ENCODE peak calls at places on chromosomes 4 and X, in eight cellular contexts. One of them, this sample, is unnamed.

GRCh38 chr4:184583738-184584502 is 65.3 kb downstream of the CASP3 start:
- DNase-seq in GM23248: no peak
- DNase-seq in GM23338: no peak
- DNase-seq in mammary epithelial cell: no peak
- DNase-seq in PC-3: no peak
- DNase-seq in K562: no peak
- DNase-seq in SK-N-MC: no peak
- DNase-seq in neural progenitor cell: no peak
- DNase-seq in this sample: no peak

GRCh38 chrX:13109811-13110210 is 65.4 kb upstream of the FAM9C start:
- DNase-seq in GM23338: no peak
- DNase-seq in GM23248: peak
- DNase-seq in neural progenitor cell: no peak
- DNase-seq in mammary epithelial cell: peak
- DNase-seq in K562: no peak
- DNase-seq in SK-N-MC: no peak
- DNase-seq in PC-3: no peak
- DNase-seq in this sample: peak

GRCh38 chr4:8192748-8193738 is 6.0 kb upstream of the SH3TC1 start:
- DNase-seq in SK-N-MC: no peak
- DNase-seq in GM23338: no peak
- DNase-seq in PC-3: peak
- DNase-seq in K562: no peak
- DNase-seq in mammary epithelial cell: no peak
- DNase-seq in neural progenitor cell: no peak
- DNase-seq in GM23248: peak
- DNase-seq in this sample: peak

GRCh38 chr4:111174331-111174730 is 551.5 kb upstream of the PITX2 start:
- DNase-seq in SK-N-MC: no peak
- DNase-seq in PC-3: peak
- DNase-seq in neural progenitor cell: no peak
- DNase-seq in K562: no peak
- DNase-seq in GM23338: no peak
- DNase-seq in GM23248: peak
- DNase-seq in mammary epithelial cell: no peak
- DNase-seq in this sample: no peak

GRCh38 chrX:72071213-72071612 is 60.5 kb downstream of the RTL5 start:
- DNase-seq in GM23338: no peak
- DNase-seq in GM23248: no peak
- DNase-seq in neural progenitor cell: no peak
- DNase-seq in K562: no peak
- DNase-seq in SK-N-MC: no peak
- DNase-seq in PC-3: no peak
- DNase-seq in mammary epithelial cell: no peak
- DNase-seq in this sample: no peak

GRCh38 chr4:128123036-128123435 is 61.9 kb downstream of the LARP1B start:
- DNase-seq in PC-3: no peak
- DNase-seq in GM23338: no peak
- DNase-seq in GM23248: no peak
- DNase-seq in SK-N-MC: peak
- DNase-seq in mammary epithelial cell: peak
- DNase-seq in neural progenitor cell: no peak
- DNase-seq in K562: no peak
- DNase-seq in this sample: no peak

GRCh38 chr4:128751354-128751753 is 58.1 kb upstream of the JADE1 start:
- DNase-seq in SK-N-MC: no peak
- DNase-seq in K562: peak
- DNase-seq in PC-3: no peak
- DNase-seq in neural progenitor cell: no peak
- DNase-seq in GM23248: no peak
- DNase-seq in mammary epithelial cell: no peak
- DNase-seq in GM23338: no peak
- DNase-seq in this sample: no peak

GRCh38 chr4:101010987-101011386 is 336.3 kb downstream of the PPP3CA start:
- DNase-seq in GM23248: no peak
- DNase-seq in SK-N-MC: no peak
- DNase-seq in GM23338: no peak
- DNase-seq in K562: no peak
- DNase-seq in PC-3: no peak
- DNase-seq in mammary epithelial cell: no peak
- DNase-seq in neural progenitor cell: no peak
- DNase-seq in this sample: no peak

GRCh38 chrX:9538544-9539045 is 73.7 kb downstream of the TBL1X start:
- DNase-seq in PC-3: no peak
- DNase-seq in mammary epithelial cell: no peak
- DNase-seq in SK-N-MC: no peak
- DNase-seq in GM23338: no peak
- DNase-seq in K562: no peak
- DNase-seq in GM23248: no peak
- DNase-seq in neural progenitor cell: no peak
- DNase-seq in this sample: no peak

GRCh38 chrX:79366888-79367749 is at the start of gene ITM2A:
- DNase-seq in mammary epithelial cell: peak
- DNase-seq in GM23248: no peak
- DNase-seq in PC-3: no peak
- DNase-seq in K562: peak
- DNase-seq in SK-N-MC: peak
- DNase-seq in GM23338: peak
- DNase-seq in neural progenitor cell: peak
- DNase-seq in this sample: no peak

GRCh38 chr4:119103263-119103662 is 32.4 kb upstream of the MYOZ2 start:
- DNase-seq in SK-N-MC: peak
- DNase-seq in PC-3: peak
- DNase-seq in K562: no peak
- DNase-seq in neural progenitor cell: no peak
- DNase-seq in GM23248: peak
- DNase-seq in mammary epithelial cell: peak
- DNase-seq in GM23338: peak
- DNase-seq in this sample: peak

GRCh38 chr4:56681158-56681848 is at the start of gene HOPX:
- DNase-seq in GM23248: no peak
- DNase-seq in SK-N-MC: no peak
- DNase-seq in K562: no peak
- DNase-seq in neural progenitor cell: no peak
- DNase-seq in GM23338: no peak
- DNase-seq in PC-3: peak
- DNase-seq in mammary epithelial cell: peak
- DNase-seq in this sample: peak

GRCh38 chr4:3461515-3462291 is 1.4 kb upstream of the DOK7 start:
- DNase-seq in GM23338: no peak
- DNase-seq in neural progenitor cell: no peak
- DNase-seq in K562: no peak
- DNase-seq in PC-3: peak
- DNase-seq in SK-N-MC: no peak
- DNase-seq in GM23248: no peak
- DNase-seq in mammary epithelial cell: peak
- DNase-seq in this sample: peak

GRCh38 chrX:153646620-153647373 is at the start of gene DUSP9:
- DNase-seq in SK-N-MC: no peak
- DNase-seq in GM23248: peak
- DNase-seq in neural progenitor cell: peak
- DNase-seq in mammary epithelial cell: no peak
- DNase-seq in GM23338: peak
- DNase-seq in PC-3: peak
- DNase-seq in K562: peak
- DNase-seq in this sample: no peak

GRCh38 chrX:16646366-16647168 is 3.4 kb upstream of the S100G start:
- DNase-seq in GM23338: no peak
- DNase-seq in mammary epithelial cell: no peak
- DNase-seq in GM23248: no peak
- DNase-seq in neural progenitor cell: no peak
- DNase-seq in SK-N-MC: no peak
- DNase-seq in PC-3: no peak
- DNase-seq in K562: no peak
- DNase-seq in this sample: no peak

GRCh38 chrX:50475208-50475607 is 4.6 kb upstream of the DGKK start:
- DNase-seq in SK-N-MC: no peak
- DNase-seq in mammary epithelial cell: no peak
- DNase-seq in GM23248: no peak
- DNase-seq in neural progenitor cell: no peak
- DNase-seq in GM23338: no peak
- DNase-seq in PC-3: no peak
- DNase-seq in K562: no peak
- DNase-seq in this sample: no peak

GRCh38 chrX:50471390-50471789 is 765 bp upstream of the DGKK start:
- DNase-seq in SK-N-MC: no peak
- DNase-seq in PC-3: no peak
- DNase-seq in neural progenitor cell: peak
- DNase-seq in K562: no peak
- DNase-seq in GM23338: peak
- DNase-seq in GM23248: no peak
- DNase-seq in mammary epithelial cell: no peak
- DNase-seq in this sample: no peak

GRCh38 chrX:50469206-50469605 is 1.4 kb downstream of the DGKK start:
- DNase-seq in neural progenitor cell: peak
- DNase-seq in K562: no peak
- DNase-seq in GM23248: no peak
- DNase-seq in PC-3: no peak
- DNase-seq in SK-N-MC: no peak
- DNase-seq in GM23338: peak
- DNase-seq in mammary epithelial cell: no peak
- DNase-seq in this sample: no peak

DNA sequence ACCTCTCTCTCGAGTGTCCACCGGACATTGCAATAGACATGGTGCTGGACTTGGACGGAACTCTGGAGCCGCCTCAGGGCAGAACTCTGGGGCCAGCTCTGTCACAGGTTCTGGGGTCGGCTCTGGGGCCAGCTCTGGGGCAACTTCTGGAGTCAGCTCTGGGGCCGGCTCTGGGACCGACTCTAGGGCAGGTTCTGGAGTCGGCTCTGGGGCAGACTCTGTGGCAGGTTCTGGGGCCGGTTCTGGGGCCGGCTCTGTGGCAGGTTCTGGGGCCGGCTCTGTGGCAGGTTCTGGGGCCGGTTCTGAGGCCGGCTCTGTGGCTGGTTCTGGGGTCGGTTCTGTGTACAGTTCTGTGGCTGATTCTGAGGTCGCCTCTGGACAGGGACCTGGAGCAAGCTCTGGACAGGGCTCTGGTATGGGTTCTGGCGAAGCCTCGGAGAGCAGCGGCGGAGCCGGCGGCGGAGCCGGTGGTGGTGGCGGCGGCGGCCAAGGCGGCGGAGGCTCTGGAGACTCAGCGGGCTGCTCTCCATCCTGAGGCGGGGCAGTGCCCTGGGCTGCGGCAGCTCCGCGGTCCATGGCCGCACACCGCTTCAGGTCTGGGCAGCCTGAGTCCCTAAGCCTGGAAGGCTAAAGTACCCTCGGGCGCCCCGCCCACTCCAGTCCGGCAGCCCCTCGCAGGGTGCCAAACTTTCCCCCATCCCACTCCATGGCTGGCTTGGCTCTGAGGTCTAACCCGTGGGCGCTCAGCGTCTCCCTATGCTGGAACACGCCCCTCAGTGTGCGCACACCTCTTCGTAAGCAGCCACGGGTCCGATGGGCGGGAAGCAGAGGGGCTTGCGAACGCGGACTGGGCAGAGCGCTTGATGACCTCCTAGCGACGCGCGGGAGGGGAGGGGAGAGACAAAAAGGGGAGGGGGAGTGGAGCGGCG is at the start of gene DGKK:
- DNase-seq in K562: no peak
- DNase-seq in GM23248: peak
- DNase-seq in PC-3: no peak
- DNase-seq in GM23338: peak
- DNase-seq in mammary epithelial cell: no peak
- DNase-seq in SK-N-MC: no peak
- DNase-seq in neural progenitor cell: peak
- DNase-seq in this sample: no peak
- TF ChIP-seq EZH2 in K562: no peak
- TF ChIP-seq EZH2 in GM23248: no peak
- TF ChIP-seq EZH2 in PC-3: no peak
- TF ChIP-seq EZH2 in GM23338: peak
- TF ChIP-seq EZH2 in mammary epithelial cell: peak
- TF ChIP-seq EZH2 in SK-N-MC: no peak
- TF ChIP-seq EZH2 in neural progenitor cell: peak
- TF ChIP-seq EZH2 in this sample: no peak

GRCh38 chr4:1405636-1406415 is 416 bp downstream of the NKX1-1 start:
- DNase-seq in GM23248: no peak
- DNase-seq in SK-N-MC: no peak
- DNase-seq in K562: no peak
- DNase-seq in PC-3: no peak
- DNase-seq in neural progenitor cell: no peak
- DNase-seq in mammary epithelial cell: no peak
- DNase-seq in GM23338: peak
- DNase-seq in this sample: no peak

GRCh38 chr4:1406416-1406945 is at the start of gene NKX1-1:
- DNase-seq in neural progenitor cell: peak
- DNase-seq in GM23248: no peak
- DNase-seq in mammary epithelial cell: no peak
- DNase-seq in K562: no peak
- DNase-seq in PC-3: no peak
- DNase-seq in GM23338: peak
- DNase-seq in SK-N-MC: no peak
- DNase-seq in this sample: no peak

GRCh38 chr4:1408418-1408817 is 2.2 kb upstream of the NKX1-1 start:
- DNase-seq in K562: peak
- DNase-seq in mammary epithelial cell: no peak
- DNase-seq in PC-3: no peak
- DNase-seq in GM23248: no peak
- DNase-seq in GM23338: peak
- DNase-seq in neural progenitor cell: no peak
- DNase-seq in SK-N-MC: no peak
- DNase-seq in this sample: no peak

GRCh38 chr4:1407657-1408333 is 1.6 kb upstream of the NKX1-1 start:
- DNase-seq in neural progenitor cell: no peak
- DNase-seq in GM23248: no peak
- DNase-seq in GM23338: no peak
- DNase-seq in mammary epithelial cell: no peak
- DNase-seq in SK-N-MC: no peak
- DNase-seq in PC-3: no peak
- DNase-seq in K562: no peak
- DNase-seq in this sample: no peak

GRCh38 chr4:1406946-1407656 is 859 bp upstream of the NKX1-1 start:
- DNase-seq in GM23338: peak
- DNase-seq in PC-3: no peak
- DNase-seq in neural progenitor cell: no peak
- DNase-seq in mammary epithelial cell: no peak
- DNase-seq in GM23248: no peak
- DNase-seq in K562: no peak
- DNase-seq in SK-N-MC: no peak
- DNase-seq in this sample: no peak
- TF ChIP-seq EZH2 in GM23338: peak
- TF ChIP-seq EZH2 in PC-3: no peak
- TF ChIP-seq EZH2 in neural progenitor cell: peak
- TF ChIP-seq EZH2 in mammary epithelial cell: peak
- TF ChIP-seq EZH2 in GM23248: peak
- TF ChIP-seq EZH2 in K562: no peak
- TF ChIP-seq EZH2 in SK-N-MC: no peak
- TF ChIP-seq EZH2 in this sample: peak

GRCh38 chrX:41312786-41313185 is 21.2 kb upstream of the DDX3X start:
- DNase-seq in PC-3: no peak
- DNase-seq in neural progenitor cell: no peak
- DNase-seq in SK-N-MC: no peak
- DNase-seq in GM23248: no peak
- DNase-seq in mammary epithelial cell: no peak
- DNase-seq in GM23338: no peak
- DNase-seq in K562: no peak
- DNase-seq in this sample: no peak
- TF ChIP-seq EZH2 in PC-3: no peak
- TF ChIP-seq EZH2 in neural progenitor cell: no peak
- TF ChIP-seq EZH2 in SK-N-MC: no peak
- TF ChIP-seq EZH2 in GM23248: no peak
- TF ChIP-seq EZH2 in mammary epithelial cell: no peak
- TF ChIP-seq EZH2 in GM23338: no peak
- TF ChIP-seq EZH2 in K562: no peak
- TF ChIP-seq EZH2 in this sample: no peak

GRCh38 chr4:95549246-95550138 is 719 bp upstream of the UNC5C start:
- DNase-seq in GM23248: peak
- DNase-seq in SK-N-MC: no peak
- DNase-seq in PC-3: no peak
- DNase-seq in GM23338: peak
- DNase-seq in K562: no peak
- DNase-seq in mammary epithelial cell: peak
- DNase-seq in neural progenitor cell: peak
- DNase-seq in this sample: peak
- TF ChIP-seq EZH2 in GM23248: peak
- TF ChIP-seq EZH2 in SK-N-MC: peak
- TF ChIP-seq EZH2 in PC-3: no peak
- TF ChIP-seq EZH2 in GM23338: peak
- TF ChIP-seq EZH2 in K562: no peak
- TF ChIP-seq EZH2 in mammary epithelial cell: no peak
- TF ChIP-seq EZH2 in neural progenitor cell: peak
- TF ChIP-seq EZH2 in this sample: no peak